ENCODE peak calls at places on chromosomes 7 and 10, in ten cellular contexts. I is fibroblast of mammary gland, W is psoas muscle, A is fibroblast of villous mesenchyme, Q is neural progenitor cell, F is astrocyte of the spinal cord, H is stomach, J is IMR-90, L is HCT116, U is brain microvascular endothelial cell. O is an unnamed sample.

GRCh38 chr10:73247509-73248258 is 629 bp upstream of the DNAJC9 start:
- DNase-seq in I (peak; percentile 8), W (no peak), A (peak; percentile 10), Q (no peak), F (no peak), H (no peak), J (peak; percentile 33), L (no peak), U (no peak), O (no peak)

GRCh38 chr10:86222336-86222650 is 144.3 kb downstream of the GRID1 start:
- DNase-seq in I (no peak), W (no peak), A (no peak), Q (no peak), F (no peak), H (no peak), J (no peak), L (no peak), U (no peak), O (no peak)

GRCh38 chr7:69773535-69774225 is 175.4 kb downstream of the AUTS2 start:
- DNase-seq in I (peak; percentile 24), W (no peak), A (no peak), Q (no peak), F (no peak), H (no peak), J (no peak), L (no peak), U (no peak), O (no peak)

GRCh38 chr7:2109936-2110585 is 122.7 kb downstream of the MAD1L1 start:
- DNase-seq in I (peak; percentile 98), W (peak; percentile 54), A (peak; percentile 87), Q (no peak), F (peak; percentile 93), H (peak; percentile 39), J (peak; percentile 96), L (peak; percentile 94), U (peak; percentile 94), O (peak; percentile 95)

GRCh38 chr7:75915416-75916156 is 631 bp downstream of the POR start:
- DNase-seq in I (peak; percentile 52), W (peak; percentile 31), A (peak; percentile 36), Q (peak; percentile 20), F (no peak), H (peak; percentile 38), J (peak; percentile 22), L (no peak), U (no peak), O (peak; percentile 50)

GRCh38 chr10:70722820-70723424 is 50.6 kb downstream of the ADAMTS14 start:
- DNase-seq in I (peak; percentile 69), W (no peak), A (peak; percentile 48), Q (no peak), F (peak; percentile 67), H (no peak), J (peak; percentile 53), L (peak; percentile 66), U (peak; percentile 40), O (peak; percentile 76)

GRCh38 chr7:19061331-19061730 is 56.1 kb downstream of the TWIST1 start:
- DNase-seq in I (peak; percentile 8), W (no peak), A (peak; percentile 58), Q (no peak), F (no peak), H (no peak), J (peak; percentile 10), L (no peak), U (no peak), O (peak; percentile 53)

GRCh38 chr7:80147543-80148376 is 13.1 kb downstream of the GNAI1 start:
- DNase-seq in I (peak; percentile 93), W (no peak), A (peak; percentile 98), Q (no peak), F (peak; percentile 74), H (no peak), J (peak; percentile 87), L (no peak), U (peak; percentile 51), O (peak; percentile 83)

GRCh38 chr10:93363891-93364648 is 118.1 kb downstream of the MYOF start:
- DNase-seq in I (no peak), W (peak; percentile 46), A (no peak), Q (no peak), F (no peak), H (no peak), J (no peak), L (no peak), U (peak; percentile 20), O (no peak)

GRCh38 chr10:6950133-6950532 is 370.1 kb upstream of the PRKCQ start:
- DNase-seq in I (no peak), W (no peak), A (no peak), Q (no peak), F (no peak), H (no peak), J (no peak), L (no peak), U (no peak), O (no peak)

GRCh38 chr10:12539350-12540164 is 190.2 kb downstream of the CAMK1D start:
- DNase-seq in I (no peak), W (peak; percentile 52), A (no peak), Q (no peak), F (no peak), H (no peak), J (no peak), L (no peak), U (no peak), O (no peak)

GRCh38 chr10:124176309-124177179 is 83.1 kb upstream of the CHST15 start:
- DNase-seq in I (no peak), W (no peak), A (peak; percentile 90), Q (no peak), F (peak; percentile 81), H (no peak), J (no peak), L (no peak), U (peak; percentile 92), O (no peak)

DNA sequence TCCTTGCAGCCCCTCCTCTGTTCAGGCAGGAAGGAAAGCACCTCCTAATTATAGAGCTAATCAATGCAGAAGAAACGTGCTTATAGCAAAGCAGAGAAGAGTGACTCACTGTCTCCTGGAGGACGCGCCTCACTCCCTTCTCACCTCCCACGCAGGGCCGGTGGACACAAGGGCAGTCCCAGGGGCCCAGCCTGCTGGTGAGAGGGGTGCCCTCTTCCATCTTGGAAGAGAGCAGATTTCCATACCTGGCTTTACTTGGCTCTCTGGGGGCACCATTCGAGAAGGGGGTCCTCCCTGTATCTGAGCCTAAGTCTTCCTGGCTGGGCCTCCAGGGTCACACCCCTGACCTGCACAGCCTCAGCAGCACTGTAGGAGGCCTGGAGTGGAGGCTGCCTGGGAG is 55.8 kb downstream of the RASGEF1A start:
- DNase-seq in I (peak; percentile 42), W (peak; percentile 1), A (peak; percentile 34), Q (no peak), F (no peak), H (no peak), J (peak; percentile 15), L (no peak), U (peak; percentile 20), O (no peak)
- TF ChIP-seq CTCF in I (no peak), W (no peak), A (no peak), Q (no peak), F (no peak), H (no peak), J (no peak), L (no peak), U (no peak), O (no peak)

DNA sequence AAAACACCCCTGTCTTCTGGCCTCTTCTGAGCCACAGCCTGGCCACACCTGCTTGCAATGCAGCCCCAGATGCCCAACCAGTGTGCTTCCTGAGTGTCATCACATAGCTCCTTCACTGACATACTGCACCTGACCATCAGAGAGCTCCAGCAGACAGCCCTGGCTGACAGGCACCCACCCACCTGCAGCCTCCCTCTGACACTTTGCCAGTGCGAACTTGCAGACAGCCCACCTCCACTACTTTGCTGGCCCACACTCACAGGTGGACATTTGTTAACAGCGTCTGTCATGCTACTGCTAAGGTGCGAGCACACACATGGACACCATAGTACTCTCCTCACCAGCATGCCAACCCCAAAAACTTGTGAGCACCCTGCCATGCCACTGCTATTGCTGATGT is 740.1 kb downstream of the DNAJB9 start:
- DNase-seq in I (no peak), W (no peak), A (no peak), Q (no peak), F (no peak), H (no peak), J (no peak), L (no peak), U (no peak), O (no peak)
- H3K4me3 ChIP-seq in I (no peak overlapping the region), W (no peak overlapping the region), A (no peak overlapping the region), Q (no peak overlapping the region), F (no peak overlapping the region), H (no peak overlapping the region), J (no peak overlapping the region), L (no peak overlapping the region), U (no peak overlapping the region), O (no peak overlapping the region)

DNA sequence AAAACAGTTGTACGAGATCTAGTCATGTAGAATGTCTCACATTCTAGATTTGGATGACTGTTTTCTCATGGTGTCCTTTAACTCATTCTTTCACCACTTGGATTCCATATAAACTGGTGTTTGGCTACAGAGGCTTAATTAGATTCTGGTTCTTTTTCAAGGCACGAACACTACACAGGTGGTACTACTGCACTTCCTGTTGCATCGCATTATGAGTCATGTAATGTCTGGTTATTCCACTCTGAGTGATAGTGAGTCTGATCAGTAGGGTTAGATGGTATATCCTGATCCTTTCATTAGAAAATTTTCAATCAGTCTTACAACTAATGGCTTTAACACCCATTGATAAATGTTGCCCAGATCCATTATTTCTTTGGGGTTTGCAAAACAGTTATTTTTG is 11.2 kb upstream of the AKAP9 start:
- DNase-seq in I (no peak), W (no peak), A (no peak), Q (no peak), F (no peak), H (no peak), J (no peak), L (no peak), U (no peak), O (no peak)
- TF ChIP-seq CTCF in I (no peak), W (no peak), A (no peak), Q (no peak), F (no peak), H (no peak), J (no peak), L (no peak), U (no peak), O (no peak)

GRCh38 chr10:132554053-132554990 is 16.7 kb downstream of the INPP5A start:
- DNase-seq in I (no peak), W (no peak), A (no peak), Q (no peak), F (no peak), H (peak; percentile 19), J (no peak), L (no peak), U (no peak), O (no peak)

GRCh38 chr10:132550366-132551092 is 12.9 kb downstream of the INPP5A start:
- DNase-seq in I (no peak), W (no peak), A (no peak), Q (no peak), F (no peak), H (peak; percentile 24), J (no peak), L (no peak), U (no peak), O (no peak)

GRCh38 chr10:132549416-132549815 is 11.8 kb downstream of the INPP5A start:
- DNase-seq in I (no peak), W (no peak), A (no peak), Q (no peak), F (no peak), H (peak; percentile 24), J (no peak), L (no peak), U (no peak), O (no peak)

GRCh38 chr10:132551093-132551807 is 13.7 kb downstream of the INPP5A start:
- DNase-seq in I (no peak), W (no peak), A (no peak), Q (no peak), F (no peak), H (no peak), J (no peak), L (no peak), U (no peak), O (no peak)

GRCh38 chr10:132551808-132552130 is 14.2 kb downstream of the INPP5A start:
- DNase-seq in I (no peak), W (no peak), A (no peak), Q (no peak), F (no peak), H (no peak), J (no peak), L (no peak), U (no peak), O (no peak)
- H3K4me3 ChIP-seq in I (no peak overlapping the region), W (no peak overlapping the region), A (no peak overlapping the region), Q (no peak overlapping the region), F (no peak overlapping the region), H (no peak overlapping the region), J (no peak overlapping the region), L (no peak overlapping the region), U (no peak overlapping the region), O (no peak overlapping the region)